ENCODE peak calls at places on chromosomes 6 and 20, in seven cellular contexts. M is endothelial cell of umbilical vein; C is CD8-positive, alpha-beta T cell; G is lower lobe of right lung; V is cardiac muscle cell; W is left ventricle myocardium inferior; A is IMR-90. U is an unnamed sample.

GRCh38 chr20:49420811-49421295 is 61.6 kb downstream of the KCNB1 start:
- DNase-seq in M (no peak), C (no peak), G (no peak), V (no peak), W (no peak), A (no peak), U (no peak)

GRCh38 chr6:139112146-139112545 is 22.7 kb upstream of the HECA start:
- DNase-seq in M (no peak), C (no peak), G (no peak), V (no peak), W (no peak), A (peak), U (no peak)

GRCh38 chr6:40788661-40789111 is 201.5 kb upstream of the LRFN2 start:
- DNase-seq in M (peak), C (no peak), G (no peak), V (peak), W (no peak), A (no peak), U (no peak)

GRCh38 chr20:7665311-7665863 is 274.9 kb downstream of the HAO1 start:
- DNase-seq in M (peak), C (no peak), G (no peak), V (no peak), W (no peak), A (no peak), U (no peak)

GRCh38 chr20:49854190-49854875 is 41.7 kb downstream of the SLC9A8 start:
- DNase-seq in M (no peak), C (no peak), G (no peak), V (no peak), W (no peak), A (no peak), U (no peak)

GRCh38 chr6:151178373-151178772 is 61.4 kb upstream of the AKAP12 start:
- DNase-seq in M (no peak), C (no peak), G (no peak), V (no peak), W (no peak), A (no peak), U (no peak)

GRCh38 chr6:6315660-6316059 is 4.8 kb downstream of the F13A1 start:
- DNase-seq in M (peak), C (no peak), G (no peak), V (peak), W (peak), A (peak), U (no peak)

GRCh38 chr6:144150673-144151009 is 324 bp downstream of the STX11 start:
- DNase-seq in M (peak), C (no peak), G (peak), V (peak), W (no peak), A (peak), U (no peak)

GRCh38 chr6:106975699-106976032 is 1.1 kb upstream of the CD24 start:
- DNase-seq in M (no peak), C (no peak), G (no peak), V (peak), W (no peak), A (no peak), U (no peak)

GRCh38 chr6:41092421-41093140 is 19.8 kb downstream of the NFYA start:
- DNase-seq in M (peak), C (no peak), G (no peak), V (peak), W (no peak), A (peak), U (no peak)

GRCh38 chr20:10581823-10582222 is 92.0 kb downstream of the JAG1 start:
- DNase-seq in M (no peak), C (no peak), G (no peak), V (no peak), W (no peak), A (peak), U (peak)

GRCh38 chr6:105648276-105648675 is 245.4 kb upstream of the PREP start:
- DNase-seq in M (no peak), C (no peak), G (no peak), V (no peak), W (no peak), A (no peak), U (no peak)

GRCh38 chr20:59145926-59146800 is 17.5 kb upstream of the ZNF831 start:
- DNase-seq in M (no peak), C (no peak), G (no peak), V (peak), W (no peak), A (no peak), U (no peak)

GRCh38 chr6:149995971-149996370 is 29.4 kb downstream of the RAET1L start:
- DNase-seq in M (no peak), C (no peak), G (no peak), V (no peak), W (no peak), A (no peak), U (no peak)

GRCh38 chr6:166422201-166422940 is 39.6 kb upstream of the MPC1 start:
- DNase-seq in M (no peak), C (no peak), G (no peak), V (no peak), W (no peak), A (no peak), U (no peak)

GRCh38 chr20:14790771-14791517 is 453.5 kb upstream of the FLRT3 start:
- DNase-seq in M (no peak), C (no peak), G (no peak), V (no peak), W (no peak), A (no peak), U (peak)

GRCh38 chr20:46828471-46828870 is 66.2 kb upstream of the EYA2 start:
- DNase-seq in M (no peak), C (no peak), G (no peak), V (no peak), W (no peak), A (peak), U (no peak)

GRCh38 chr6:30200551-30201281 is 12.5 kb downstream of the TRIM26 start:
- DNase-seq in M (no peak), C (no peak), G (no peak), V (no peak), W (no peak), A (no peak), U (no peak)

GRCh38 chr6:95917034-95917433 is 98.7 kb upstream of the FUT9 start:
- DNase-seq in M (no peak), C (no peak), G (no peak), V (no peak), W (no peak), A (no peak), U (no peak)

GRCh38 chr20:35240914-35241293 is 14.4 kb downstream of the MMP24 start:
- DNase-seq in M (no peak), C (no peak), G (no peak), V (no peak), W (no peak), A (no peak), U (no peak)

GRCh38 chr6:85798934-85799490 is 156.3 kb upstream of the SYNCRIP start:
- DNase-seq in M (no peak), C (no peak), G (no peak), V (no peak), W (no peak), A (no peak), U (no peak)

GRCh38 chr6:40779399-40779798 is 192.2 kb upstream of the LRFN2 start:
- DNase-seq in M (peak), C (no peak), G (no peak), V (no peak), W (no peak), A (peak), U (no peak)

GRCh38 chr20:49505518-49505917 is 23.1 kb upstream of the KCNB1 start:
- DNase-seq in M (peak), C (no peak), G (no peak), V (no peak), W (no peak), A (peak), U (no peak)

GRCh38 chr20:44204156-44204831 is 6.3 kb downstream of the OSER1 start:
- DNase-seq in M (peak), C (no peak), G (no peak), V (no peak), W (no peak), A (peak), U (no peak)

GRCh38 chr20:62628691-62629090 is 13.6 kb upstream of the SLCO4A1 start:
- DNase-seq in M (no peak), C (no peak), G (no peak), V (no peak), W (no peak), A (peak), U (no peak)

GRCh38 chr20:4190792-4191519 is 175.6 kb upstream of the RNF24 start:
- DNase-seq in M (no peak), C (no peak), G (no peak), V (no peak), W (no peak), A (no peak), U (no peak)

GRCh38 chr20:47741669-47742345 is 43.5 kb downstream of the SULF2 start:
- DNase-seq in M (peak), C (no peak), G (no peak), V (no peak), W (no peak), A (no peak), U (no peak)

GRCh38 chr6:31568537-31568961 is 3.5 kb upstream of the LTA start:
- DNase-seq in M (no peak), C (no peak), G (no peak), V (no peak), W (no peak), A (no peak), U (no peak)

GRCh38 chr6:168678177-168678576 is 237.2 kb downstream of the SMOC2 start:
- DNase-seq in M (no peak), C (no peak), G (no peak), V (peak), W (no peak), A (no peak), U (no peak)

GRCh38 chr6:168875811-168876576 is 377.7 kb downstream of the THBS2 start:
- DNase-seq in M (no peak), C (no peak), G (no peak), V (no peak), W (no peak), A (no peak), U (no peak)

DNA sequence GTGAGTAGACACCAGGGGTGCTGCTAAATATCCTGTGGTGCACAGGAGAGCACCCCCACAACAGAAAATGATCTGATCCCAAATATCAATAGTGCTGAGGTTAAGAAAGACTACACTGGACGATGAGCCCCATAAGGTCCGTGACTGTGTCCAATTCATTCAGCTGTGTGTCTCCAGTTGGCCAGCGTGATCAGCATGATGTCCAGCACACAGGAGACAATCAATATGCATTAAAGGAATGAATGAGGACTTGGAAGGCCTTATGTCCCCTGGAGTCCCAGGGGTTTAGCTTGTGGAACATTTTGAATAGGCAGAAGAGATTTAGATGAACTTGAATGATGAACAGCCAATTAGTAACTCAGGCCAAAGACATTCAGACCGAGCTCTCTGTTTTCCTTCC is 6.3 kb downstream of the PPP1R16B start:
- DNase-seq in M (no peak), C (no peak), G (no peak), V (no peak), W (no peak), A (no peak), U (no peak)
- H3K27ac ChIP-seq in M (peak), C (no peak), G (no peak), V (no peak), W (peak), A (no peak), U (no peak)

GRCh38 chr6:110708295-110708965 is 106.8 kb downstream of the CDK19 start:
- DNase-seq in M (no peak), C (no peak), G (no peak), V (no peak), W (no peak), A (peak), U (no peak)

GRCh38 chr6:110699780-110700179 is 115.5 kb downstream of the CDK19 start:
- DNase-seq in M (no peak), C (no peak), G (no peak), V (no peak), W (no peak), A (no peak), U (no peak)

GRCh38 chr6:110705543-110705942 is 109.7 kb downstream of the CDK19 start:
- DNase-seq in M (no peak), C (no peak), G (no peak), V (no peak), W (no peak), A (no peak), U (no peak)

GRCh38 chr6:110703010-110703905 is 112.0 kb downstream of the CDK19 start:
- DNase-seq in M (no peak), C (no peak), G (no peak), V (no peak), W (no peak), A (peak), U (no peak)

DNA sequence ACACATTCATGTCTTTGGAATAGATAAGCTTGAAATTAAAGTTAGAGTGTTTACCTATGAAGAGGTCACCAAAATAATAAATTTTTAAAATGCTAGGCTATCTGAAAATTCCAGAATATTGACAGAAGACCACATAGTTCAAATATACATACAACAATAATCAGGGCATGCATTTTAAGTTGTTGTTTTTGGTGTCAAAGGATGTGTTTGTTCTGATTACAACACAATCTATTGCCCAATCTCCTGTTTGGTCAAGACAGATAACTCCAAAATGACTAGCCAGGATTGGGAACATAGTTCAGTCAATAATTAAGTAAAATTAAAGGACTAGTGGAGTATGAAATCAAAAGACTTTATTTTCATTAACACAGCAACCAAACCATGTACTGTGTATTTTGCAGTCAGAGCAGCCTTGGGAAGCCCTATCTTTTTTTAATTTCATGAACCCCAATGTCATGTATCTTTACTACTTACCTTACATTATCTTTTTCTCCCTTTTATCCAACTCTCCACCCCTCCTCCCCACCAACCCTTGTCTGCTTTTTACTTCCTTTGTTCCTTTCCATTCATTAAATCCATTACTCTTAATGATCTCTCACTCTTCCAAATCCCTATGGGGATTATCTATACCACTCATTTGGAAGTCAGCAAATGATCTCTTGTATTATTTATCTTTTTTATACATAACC is 111.2 kb downstream of the CDK19 start:
- DNase-seq in M (no peak), C (no peak), G (no peak), V (no peak), W (no peak), A (no peak), U (no peak)
- H3K27ac ChIP-seq in M (no peak), C (no peak), G (no peak), V (no peak), W (no peak), A (no peak), U (no peak)

DNA sequence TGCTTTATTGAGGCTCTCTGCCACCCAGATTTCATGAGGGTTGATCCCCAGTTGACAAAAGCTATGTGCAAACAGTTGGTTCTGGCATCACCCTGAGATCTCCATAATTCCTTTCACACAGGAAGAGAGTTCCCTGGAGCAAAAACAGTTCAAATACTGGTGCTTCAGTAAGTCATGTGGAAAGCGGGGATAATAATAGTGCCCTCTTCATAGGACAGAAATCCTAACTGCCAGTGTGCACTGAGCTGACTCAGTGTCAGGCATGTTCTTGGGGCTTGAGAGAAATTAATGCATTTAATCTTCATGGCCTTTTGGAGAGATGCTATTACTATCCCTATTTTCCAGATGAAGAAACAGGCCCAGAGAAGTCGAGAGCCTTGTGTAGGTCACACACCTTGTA is 7.9 kb upstream of the SLC52A3 start:
- DNase-seq in M (no peak), C (no peak), G (no peak), V (no peak), W (no peak), A (no peak), U (no peak)
- H3K27ac ChIP-seq in M (no peak), C (no peak), G (no peak), V (no peak), W (no peak), A (no peak), U (no peak)

GRCh38 chr6:71476371-71476770 is 187.8 kb downstream of the OGFRL1 start:
- DNase-seq in M (no peak), C (no peak), G (no peak), V (no peak), W (no peak), A (no peak), U (no peak)

GRCh38 chr6:71476872-71477271 is 188.3 kb downstream of the OGFRL1 start:
- DNase-seq in M (no peak), C (no peak), G (no peak), V (no peak), W (no peak), A (no peak), U (no peak)

GRCh38 chr6:71480577-71480976 is 192.0 kb downstream of the OGFRL1 start:
- DNase-seq in M (peak), C (no peak), G (no peak), V (no peak), W (no peak), A (no peak), U (no peak)

GRCh38 chr6:71481021-71481420 is 192.4 kb downstream of the OGFRL1 start:
- DNase-seq in M (peak), C (no peak), G (no peak), V (no peak), W (no peak), A (no peak), U (no peak)

GRCh38 chr6:71478834-71479541 is 190.4 kb downstream of the OGFRL1 start:
- DNase-seq in M (peak), C (no peak), G (no peak), V (no peak), W (no peak), A (peak), U (peak)
- H3K27ac ChIP-seq in M (peak), C (no peak), G (peak), V (no peak), W (peak), A (peak), U (peak)

DNA sequence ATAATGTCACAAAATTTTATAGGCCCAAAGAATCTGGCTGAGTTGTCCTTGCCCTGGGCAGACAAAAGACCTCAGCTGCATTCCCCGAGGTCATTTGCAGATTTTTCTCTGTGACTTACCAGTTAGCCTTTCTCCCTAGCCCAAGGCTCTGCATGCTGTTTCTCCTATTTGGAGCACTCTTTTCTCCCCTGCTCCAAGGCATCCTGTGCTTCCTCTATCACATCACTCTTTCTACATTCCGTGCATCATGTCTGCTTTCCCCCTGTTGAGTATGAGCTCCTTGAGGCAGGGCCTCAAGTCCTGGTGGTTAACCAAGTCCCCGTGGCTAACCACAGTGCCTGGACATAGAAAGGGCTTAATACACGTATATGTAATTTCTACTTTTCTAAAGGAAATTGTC is 593 bp upstream of the GSTA3 start:
- DNase-seq in M (no peak), C (no peak), G (no peak), V (no peak), W (no peak), A (no peak), U (no peak)
- H3K27ac ChIP-seq in M (no peak), C (no peak), G (no peak), V (no peak), W (no peak), A (no peak), U (no peak)

GRCh38 chr6:83126223-83126622 is 58.8 kb downstream of the DOP1A start:
- DNase-seq in M (no peak), C (no peak), G (no peak), V (no peak), W (no peak), A (no peak), U (no peak)

GRCh38 chr6:83126807-83127206 is 59.3 kb downstream of the DOP1A start:
- DNase-seq in M (no peak), C (no peak), G (no peak), V (no peak), W (no peak), A (no peak), U (no peak)

GRCh38 chr6:83127258-83127657 is 59.8 kb downstream of the DOP1A start:
- DNase-seq in M (no peak), C (no peak), G (no peak), V (no peak), W (no peak), A (no peak), U (no peak)

GRCh38 chr6:83124553-83124952 is 57.1 kb downstream of the DOP1A start:
- DNase-seq in M (no peak), C (no peak), G (no peak), V (no peak), W (no peak), A (no peak), U (no peak)

GRCh38 chr6:83125425-83125824 is 58.0 kb downstream of the DOP1A start:
- DNase-seq in M (no peak), C (no peak), G (no peak), V (peak), W (no peak), A (no peak), U (no peak)
- H3K27ac ChIP-seq in M (no peak), C (no peak), G (no peak), V (peak), W (no peak), A (no peak), U (no peak)